ENCODE peak calls at places on chromosomes 5 and 9, in ten cellular contexts. Q is stomach, B is A673, O is ovary, R is breast epithelium, U is SK-N-SH, L is spleen, G is pancreas, C is body of pancreas, I is PC-9. E is an unnamed sample. For H3K4me1, the result is how much of the 10 kb centered on the place peaks cover.

GRCh38 chr5:19240150-19240549 is 747.9 kb downstream of the CDH18 start:
- DNase-seq in L (no peak), G (no peak), R (no peak), U (no peak), Q (no peak), C (no peak), I (peak), O (no peak), B (peak), E (no peak)

GRCh38 chr9:37749129-37749528 is 4.5 kb upstream of the TRMT10B start:
- DNase-seq in U (no peak), C (no peak), G (no peak), R (no peak), L (no peak), Q (no peak), B (no peak), I (no peak), O (no peak), E (no peak)

GRCh38 chr5:143251946-143252345 is 151.5 kb downstream of the NR3C1 start:
- DNase-seq in G (no peak), L (no peak), U (no peak), Q (no peak), R (no peak), C (no peak), I (no peak), B (no peak), O (no peak), E (no peak)

GRCh38 chr5:134141346-134142050 is 27.0 kb downstream of the TCF7 start:
- DNase-seq in L (peak), Q (peak), B (no peak), U (no peak), O (no peak), C (peak), R (peak), G (no peak), I (no peak), E (no peak)

GRCh38 chr5:16656561-16657191 is 39.9 kb upstream of the RETREG1 start:
- DNase-seq in I (no peak), L (no peak), Q (no peak), G (no peak), C (no peak), R (peak), U (no peak), B (no peak), O (no peak), E (no peak)

GRCh38 chr5:107542428-107542827 is 128.3 kb downstream of the EFNA5 start:
- DNase-seq in I (peak), U (peak), L (no peak), G (peak), B (peak), C (peak), O (peak), R (peak), Q (peak), E (no peak)

GRCh38 chr5:88374391-88374790 is 105.7 kb upstream of the TMEM161B start:
- DNase-seq in O (no peak), U (no peak), G (no peak), B (no peak), I (no peak), Q (no peak), C (no peak), R (no peak), L (no peak), E (no peak)

GRCh38 chr5:78221964-78222451 is 72.5 kb downstream of the AP3B1 start:
- DNase-seq in O (no peak), I (no peak), B (peak), G (no peak), R (no peak), C (no peak), U (no peak), Q (no peak), L (peak), E (no peak)

GRCh38 chr5:64505769-64506566 is at the start of gene RGS7BP:
- DNase-seq in Q (peak), C (peak), I (no peak), B (peak), R (no peak), O (peak), G (peak), L (peak), U (peak), E (no peak)

GRCh38 chr5:1270426-1270825 is 24.4 kb downstream of the TERT start:
- DNase-seq in L (no peak), G (no peak), U (no peak), O (no peak), I (no peak), R (no peak), B (no peak), C (no peak), Q (no peak), E (no peak)

GRCh38 chr9:16044116-16044881 is 491.5 kb downstream of the CCDC171 start:
- DNase-seq in C (no peak), G (no peak), L (no peak), U (no peak), B (no peak), Q (no peak), O (no peak), I (no peak), R (no peak), E (no peak)

GRCh38 chr9:16033921-16034320 is 481.1 kb downstream of the CCDC171 start:
- DNase-seq in R (no peak), Q (no peak), I (no peak), C (no peak), G (no peak), L (no peak), O (no peak), B (no peak), U (no peak), E (no peak)

GRCh38 chr9:16039988-16040761 is 487.3 kb downstream of the CCDC171 start:
- DNase-seq in O (peak), U (peak), I (no peak), C (no peak), R (no peak), L (no peak), B (no peak), G (no peak), Q (no peak), E (no peak)

GRCh38 chr9:16039103-16039987 is 486.5 kb downstream of the CCDC171 start:
- DNase-seq in G (no peak), I (no peak), O (peak), Q (no peak), U (no peak), C (no peak), L (no peak), B (no peak), R (no peak), E (peak)
- TF ChIP-seq CTCF in G (no peak), I (no peak), O (peak), Q (no peak), U (no peak), C (no peak), L (no peak), B (no peak), R (no peak), E (no peak)

DNA sequence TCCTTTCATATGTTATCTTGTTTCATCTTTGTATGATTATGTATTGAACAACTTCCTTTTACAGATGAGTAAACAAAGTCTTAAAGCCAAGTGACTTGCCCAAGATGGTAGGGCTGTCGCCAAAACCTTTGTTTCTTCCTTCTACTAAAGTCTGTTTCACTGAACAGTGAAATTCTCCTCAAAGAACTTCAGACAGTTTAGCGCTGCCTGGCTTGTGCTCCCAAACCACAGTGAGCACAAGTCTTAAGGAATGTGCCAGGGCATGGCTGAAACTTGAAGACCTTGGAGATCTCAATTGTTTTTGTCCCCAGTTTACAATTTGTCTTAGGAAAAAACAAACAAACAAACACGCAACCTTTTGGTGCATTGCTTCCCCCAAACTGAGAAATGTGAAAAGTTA is 273.5 kb downstream of the CRB2 start:
- DNase-seq in U (no peak), G (no peak), O (no peak), Q (no peak), L (no peak), B (no peak), R (no peak), C (no peak), I (no peak), E (no peak)
- H3K4me3 ChIP-seq in U (no peak), G (no peak), O (no peak), Q (no peak), L (no peak), B (no peak), R (no peak), C (no peak), I (no peak), E (no peak)

DNA sequence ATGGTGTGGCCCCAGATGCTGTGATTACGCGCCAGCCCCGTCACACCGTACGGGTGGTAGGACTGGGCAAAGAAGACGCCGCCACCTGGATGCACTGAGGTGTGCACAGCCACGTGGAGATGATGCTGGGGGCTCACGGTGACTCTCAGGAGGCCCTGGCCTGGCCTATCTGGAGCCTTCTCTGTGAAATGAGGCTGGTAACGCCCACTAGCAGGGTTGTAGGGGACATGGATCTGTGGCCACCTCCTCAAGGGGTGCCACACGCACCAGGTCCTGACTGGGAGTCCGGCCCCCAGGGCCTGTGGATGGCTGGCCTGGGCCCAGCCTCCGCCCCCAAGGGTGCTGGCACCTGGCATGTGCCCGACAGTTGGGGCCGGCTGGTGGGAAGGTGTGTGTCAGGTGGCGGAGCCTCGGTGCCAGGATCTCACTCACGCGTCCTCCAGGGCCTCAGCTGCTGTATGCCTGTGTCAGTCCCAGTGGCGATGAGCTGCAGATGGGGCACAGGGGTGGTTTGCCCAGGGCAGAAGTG is 32.4 kb downstream of the NEK6 start:
- DNase-seq in O (no peak), Q (peak), I (no peak), R (no peak), L (peak), U (no peak), C (peak), G (peak), B (no peak), E (no peak)
- H3K4me1 ChIP-seq in O (under half), Q (half or more), I (under half), R (under half), L (half or more), U (under half), C (under half), G (under half), B (under half), E (under half)

GRCh38 chr5:141182248-141182647 is at the start of gene PCDHB16:
- DNase-seq in O (peak), B (peak), Q (no peak), U (peak), R (no peak), L (no peak), C (peak), G (peak), I (no peak), E (no peak)
- TF ChIP-seq CTCF in O (peak), B (peak), Q (no peak), U (peak), R (peak), L (no peak), C (peak), G (no peak), I (peak), E (no peak)

DNA sequence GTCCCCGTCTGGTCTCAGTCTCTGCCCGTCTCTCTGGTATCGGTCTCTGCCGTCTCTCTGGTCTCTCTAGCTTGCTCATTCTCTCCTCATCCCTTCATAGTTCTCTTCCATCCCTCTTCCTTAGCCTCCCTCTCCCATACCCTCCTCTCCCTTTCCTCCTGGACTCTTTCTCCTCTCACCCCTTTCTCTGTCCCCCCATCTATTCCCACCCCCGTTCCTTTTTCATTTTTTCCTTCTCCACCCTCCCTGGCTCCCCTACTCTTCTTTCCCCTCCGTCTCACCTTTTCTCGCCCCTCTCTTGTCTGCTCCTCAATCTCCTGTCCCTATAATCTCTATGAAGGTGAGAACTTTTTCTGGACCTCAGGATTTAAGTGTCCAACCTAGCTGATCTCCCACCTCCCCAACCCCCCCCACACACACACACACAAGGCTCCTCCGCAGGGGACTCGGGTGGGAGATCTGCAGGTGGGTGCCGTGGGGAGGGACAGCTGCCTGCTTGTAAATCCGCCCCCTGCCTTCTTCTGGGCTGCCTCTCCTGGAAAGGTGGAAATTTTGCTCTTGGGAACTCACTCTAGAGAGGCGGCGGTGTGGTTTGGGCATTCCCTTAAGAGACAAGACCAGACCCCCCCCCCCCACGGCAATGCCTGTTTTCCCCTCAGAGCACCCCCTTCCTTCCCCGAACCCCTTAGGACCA is 953 bp downstream of the UBE2QL1 start:
- DNase-seq in L (no peak), R (no peak), G (no peak), U (no peak), B (peak), I (no peak), Q (no peak), C (no peak), O (no peak), E (no peak)
- H3K4me3 ChIP-seq in L (peak), R (peak), G (peak), U (no peak), B (peak), I (no peak), Q (peak), C (no peak), O (peak), E (no peak)

GRCh38 chr5:110441035-110441434 is 285.4 kb downstream of the TMEM232 start:
- DNase-seq in R (no peak), Q (no peak), G (no peak), C (no peak), I (no peak), B (peak), U (peak), L (no peak), O (no peak), E (no peak)

GRCh38 chr5:110439280-110439679 is 287.2 kb downstream of the TMEM232 start:
- DNase-seq in L (no peak), U (no peak), Q (no peak), B (no peak), O (no peak), I (no peak), G (no peak), R (no peak), C (no peak), E (no peak)

GRCh38 chr5:110440058-110440457 is 286.4 kb downstream of the TMEM232 start:
- DNase-seq in I (no peak), B (no peak), G (no peak), Q (no peak), R (no peak), U (no peak), L (no peak), C (no peak), O (no peak), E (no peak)

DNA sequence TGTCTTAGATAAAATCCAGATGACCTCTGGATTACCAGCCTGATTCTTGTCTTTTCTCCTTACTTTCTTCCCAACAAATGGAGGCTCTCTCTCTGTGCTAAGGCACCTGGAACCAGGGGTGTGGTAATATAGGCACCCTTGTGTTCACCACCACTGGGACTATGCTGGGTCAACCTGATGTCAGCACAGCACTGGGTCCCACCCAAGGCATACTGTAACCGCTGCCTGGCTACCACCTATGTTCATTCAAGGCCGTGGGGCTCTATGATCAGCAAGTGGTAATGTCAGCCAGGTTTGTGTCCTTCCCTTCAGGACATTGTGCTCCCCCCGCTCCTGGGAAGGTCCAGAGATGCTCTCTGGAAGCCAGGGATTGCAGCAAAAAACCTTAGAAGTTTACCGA is 283.6 kb downstream of the TMEM232 start:
- DNase-seq in U (no peak), G (no peak), Q (no peak), O (no peak), L (peak), R (no peak), I (no peak), B (no peak), C (no peak), E (no peak)
- H3K4me1 ChIP-seq in U (under half), G (under half), Q (under half), O (under half), L (under half), R (under half), I (under half), B (under half), C (under half), E (under half)

GRCh38 chr9:14342746-14343145 is 28.8 kb upstream of the NFIB start:
- DNase-seq in C (no peak), L (no peak), I (no peak), G (no peak), Q (no peak), U (no peak), B (no peak), R (no peak), O (no peak), E (no peak)

GRCh38 chr9:14345586-14346237 is 31.8 kb upstream of the NFIB start:
- DNase-seq in B (no peak), I (no peak), Q (no peak), U (peak), R (no peak), C (no peak), L (no peak), O (no peak), G (no peak), E (no peak)

GRCh38 chr9:14343236-14343947 is 29.5 kb upstream of the NFIB start:
- DNase-seq in B (no peak), R (no peak), U (peak), L (no peak), I (no peak), O (no peak), C (no peak), Q (no peak), G (no peak), E (no peak)

GRCh38 chr9:14344846-14345585 is 31.1 kb upstream of the NFIB start:
- DNase-seq in L (no peak), G (no peak), B (no peak), R (no peak), O (no peak), Q (no peak), C (no peak), U (no peak), I (no peak), E (no peak)

DNA sequence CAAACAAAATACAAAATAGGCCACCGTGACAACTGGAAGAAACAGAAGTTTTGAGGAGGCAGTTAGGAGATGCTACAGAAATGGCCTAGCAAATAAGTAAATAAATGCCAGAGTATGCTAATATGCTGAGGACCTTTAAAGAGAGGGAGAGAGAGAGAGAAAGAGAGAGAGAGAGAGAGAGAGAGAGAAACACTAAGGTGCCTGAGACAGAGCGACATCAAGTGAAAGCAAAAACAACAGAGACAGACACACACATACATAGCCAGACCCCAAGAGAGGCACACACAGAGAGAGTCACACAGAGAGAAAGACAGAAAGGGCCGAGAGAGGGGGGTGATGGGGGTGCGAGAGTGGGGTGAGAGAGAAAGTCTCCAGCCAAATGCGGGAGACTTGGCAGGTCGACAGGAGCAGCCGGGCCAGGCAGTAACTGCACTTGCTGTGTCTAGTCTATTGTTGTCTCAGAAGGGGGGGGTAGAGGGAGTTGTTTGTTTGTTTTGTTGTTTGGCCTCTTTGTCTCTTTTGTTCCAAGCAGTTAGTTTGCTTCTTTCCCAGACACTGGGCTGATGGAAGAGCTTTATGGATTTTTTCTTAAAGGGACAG is 30.1 kb upstream of the NFIB start:
- DNase-seq in R (no peak), C (peak), Q (no peak), I (no peak), B (no peak), U (peak), O (peak), L (no peak), G (no peak), E (no peak)
- TF ChIP-seq CTCF in R (no peak), C (peak), Q (no peak), I (no peak), B (no peak), U (no peak), O (no peak), L (no peak), G (no peak), E (no peak)

DNA sequence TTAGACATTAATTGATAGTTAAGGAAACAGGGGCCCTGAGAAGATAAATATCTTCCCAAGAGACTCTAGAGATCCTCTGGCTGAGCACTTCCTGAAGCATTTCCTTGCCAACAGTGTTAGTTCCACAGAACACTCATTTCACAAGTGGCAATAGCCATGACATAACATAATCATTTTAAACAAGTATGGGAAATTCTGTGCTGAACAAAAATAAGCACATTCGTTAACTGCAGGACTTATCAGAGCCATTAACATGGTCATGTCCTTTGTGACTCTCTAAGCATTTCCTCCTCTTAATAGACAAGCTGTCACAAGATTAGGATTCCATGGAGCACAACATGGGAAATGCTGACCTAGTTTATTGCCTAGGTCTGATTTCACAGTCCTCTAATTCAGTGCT is 184.9 kb downstream of the SNX18 start:
- DNase-seq in L (no peak), Q (no peak), B (peak), C (no peak), I (no peak), R (no peak), U (no peak), O (no peak), G (no peak), E (no peak)
- H3K4me3 ChIP-seq in L (no peak), Q (no peak), B (no peak), C (no peak), I (no peak), R (no peak), U (no peak), O (no peak), G (no peak), E (no peak)

GRCh38 chr5:72126796-72127195 is 19.5 kb downstream of the MAP1B start:
- DNase-seq in C (no peak), U (peak), Q (no peak), O (no peak), G (no peak), B (no peak), L (no peak), I (no peak), R (no peak), E (no peak)

GRCh38 chr5:72133212-72133990 is 26.1 kb downstream of the MAP1B start:
- DNase-seq in B (peak), U (no peak), O (no peak), R (no peak), G (no peak), I (peak), Q (no peak), L (no peak), C (no peak), E (no peak)

GRCh38 chr5:72125931-72126620 is 18.8 kb downstream of the MAP1B start:
- DNase-seq in G (no peak), I (peak), B (no peak), U (peak), O (no peak), C (no peak), R (no peak), L (no peak), Q (no peak), E (no peak)

GRCh38 chr5:72130342-72130741 is 23.1 kb downstream of the MAP1B start:
- DNase-seq in U (no peak), G (no peak), C (no peak), R (no peak), Q (no peak), I (no peak), L (no peak), B (no peak), O (no peak), E (no peak)

GRCh38 chr5:72129730-72130129 is 22.5 kb downstream of the MAP1B start:
- DNase-seq in O (no peak), L (no peak), R (no peak), I (no peak), Q (no peak), G (no peak), C (no peak), U (no peak), B (no peak), E (no peak)
- H3K4me1 ChIP-seq in O (under half), L (under half), R (under half), I (under half), Q (under half), G (under half), C (under half), U (half or more), B (half or more), E (under half)

GRCh38 chr5:12840972-12841371 is 936.7 kb upstream of the CTNND2 start:
- DNase-seq in O (no peak), C (no peak), R (no peak), I (no peak), G (no peak), U (no peak), Q (no peak), L (no peak), B (no peak), E (no peak)

GRCh38 chr5:12837592-12837991 is 933.3 kb upstream of the CTNND2 start:
- DNase-seq in Q (no peak), C (no peak), G (no peak), O (no peak), B (no peak), R (no peak), L (no peak), I (no peak), U (no peak), E (no peak)
- TF ChIP-seq CTCF in Q (no peak), C (no peak), G (no peak), O (no peak), B (no peak), R (no peak), L (no peak), I (no peak), U (no peak), E (no peak)

E was measured in mucosa of descending colon.